ENCODE peak calls at places on chromosomes 2 and 18, in nine cellular contexts. F is fibroblast of mammary gland, E is PC-9, Y is pancreas, L is esophagus squamous epithelium, S is AG09309, D is fibroblast of lung, B is lower lobe of right lung, P is endothelial cell of umbilical vein. K is an unnamed sample.

GRCh38 chr2:42127425-42128424 is 41.4 kb upstream of the EML4 start:
- DNase-seq in F (no peak), E (no peak), Y (no peak), L (no peak), S (no peak), D (no peak), B (no peak), P (no peak), K (no peak)

GRCh38 chr18:10032331-10032979 is 118.6 kb downstream of the VAPA start:
- DNase-seq in F (no peak), E (no peak), Y (no peak), L (no peak), S (no peak), D (peak), B (no peak), P (peak), K (no peak)

GRCh38 chr2:181300600-181301291 is 156.4 kb upstream of the ITGA4 start:
- DNase-seq in F (no peak), E (no peak), Y (no peak), L (no peak), S (no peak), D (no peak), B (no peak), P (no peak), K (no peak)

GRCh38 chr18:49655266-49656097 is 93.6 kb downstream of the LIPG start:
- DNase-seq in F (no peak), E (peak), Y (no peak), L (no peak), S (no peak), D (no peak), B (no peak), P (no peak), K (no peak)

GRCh38 chr2:235848055-235848454 is 320.1 kb downstream of the GBX2 start:
- DNase-seq in F (no peak), E (no peak), Y (no peak), L (no peak), S (no peak), D (no peak), B (no peak), P (no peak), K (no peak)

GRCh38 chr2:55887906-55888625 is 35.5 kb downstream of the EFEMP1 start:
- DNase-seq in F (peak), E (no peak), Y (no peak), L (no peak), S (no peak), D (peak), B (no peak), P (peak), K (no peak)

GRCh38 chr2:191618046-191618788 is 59.7 kb upstream of the NABP1 start:
- DNase-seq in F (no peak), E (no peak), Y (no peak), L (no peak), S (no peak), D (peak), B (no peak), P (no peak), K (no peak)

GRCh38 chr2:122100371-122101150 is 345.1 kb downstream of the TSN start:
- DNase-seq in F (peak), E (no peak), Y (no peak), L (no peak), S (no peak), D (peak), B (no peak), P (no peak), K (no peak)

GRCh38 chr18:12032786-12033642 is 51.7 kb downstream of the IMPA2 start:
- DNase-seq in F (peak), E (no peak), Y (no peak), L (no peak), S (peak), D (peak), B (no peak), P (no peak), K (no peak)

GRCh38 chr2:98148968-98149697 is 62.2 kb downstream of the VWA3B start:
- DNase-seq in F (peak), E (peak), Y (no peak), L (no peak), S (peak), D (peak), B (no peak), P (peak), K (no peak)

GRCh38 chr2:191374366-191374765 is 129.2 kb downstream of the MYO1B start:
- DNase-seq in F (no peak), E (no peak), Y (no peak), L (no peak), S (no peak), D (no peak), B (no peak), P (no peak), K (no peak)

GRCh38 chr2:229335877-229336346 is 64.8 kb upstream of the PID1 start:
- DNase-seq in F (peak), E (no peak), Y (no peak), L (no peak), S (no peak), D (no peak), B (no peak), P (no peak), K (no peak)

GRCh38 chr18:8895987-8896619 is 190.7 kb downstream of the MTCL1 start:
- DNase-seq in F (peak), E (no peak), Y (no peak), L (no peak), S (peak), D (peak), B (no peak), P (no peak), K (no peak)

GRCh38 chr2:178193496-178193822 is 853 bp upstream of the OSBPL6 start:
- DNase-seq in F (no peak), E (no peak), Y (no peak), L (no peak), S (no peak), D (no peak), B (no peak), P (no peak), K (no peak)

GRCh38 chr2:230874456-230874855 is 9.7 kb downstream of the ITM2C start:
- DNase-seq in F (no peak), E (no peak), Y (no peak), L (no peak), S (no peak), D (no peak), B (no peak), P (no peak), K (no peak)

GRCh38 chr2:61023670-61024069 is 5.6 kb upstream of the PUS10 start:
- DNase-seq in F (no peak), E (no peak), Y (no peak), L (no peak), S (no peak), D (no peak), B (no peak), P (no peak), K (no peak)

GRCh38 chr18:9775172-9775571 is 67.1 kb downstream of the RAB31 start:
- DNase-seq in F (no peak), E (no peak), Y (no peak), L (no peak), S (peak), D (no peak), B (no peak), P (no peak), K (no peak)

GRCh38 chr2:239748811-239749210 is 276.3 kb downstream of the NDUFA10 start:
- DNase-seq in F (no peak), E (no peak), Y (peak), L (no peak), S (no peak), D (no peak), B (no peak), P (no peak), K (no peak)

GRCh38 chr2:42089340-42089925 is 41.6 kb downstream of the PKDCC start:
- DNase-seq in F (peak), E (peak), Y (peak), L (peak), S (no peak), D (peak), B (peak), P (peak), K (peak)

GRCh38 chr2:235747001-235747867 is 253.4 kb downstream of the AGAP1 start:
- DNase-seq in F (no peak), E (no peak), Y (no peak), L (no peak), S (no peak), D (no peak), B (no peak), P (no peak), K (no peak)

GRCh38 chr2:197931661-197932312 is 127.4 kb downstream of the PLCL1 start:
- DNase-seq in F (peak), E (no peak), Y (no peak), L (no peak), S (no peak), D (no peak), B (no peak), P (no peak), K (no peak)

GRCh38 chr2:177692828-177693269 is 300.3 kb downstream of the AGPS start:
- DNase-seq in F (peak), E (peak), Y (no peak), L (no peak), S (no peak), D (peak), B (no peak), P (no peak), K (no peak)

GRCh38 chr18:111292-112014 is 46.9 kb upstream of the USP14 start:
- DNase-seq in F (no peak), E (peak), Y (peak), L (no peak), S (no peak), D (peak), B (peak), P (peak), K (no peak)

GRCh38 chr2:216057688-216058193 is 23.9 kb downstream of the PECR start:
- DNase-seq in F (peak), E (peak), Y (no peak), L (no peak), S (peak), D (peak), B (peak), P (no peak), K (no peak)

GRCh38 chr2:47008381-47009280 is 93.0 kb upstream of the MCFD2 start:
- DNase-seq in F (peak), E (no peak), Y (peak), L (no peak), S (no peak), D (peak), B (no peak), P (no peak), K (no peak)

GRCh38 chr2:203280428-203281064 is 41.7 kb downstream of the CYP20A1 start:
- DNase-seq in F (peak), E (no peak), Y (no peak), L (no peak), S (peak), D (peak), B (no peak), P (peak), K (no peak)

GRCh38 chr2:169336677-169337076 is 25.7 kb downstream of the LRP2 start:
- DNase-seq in F (no peak), E (no peak), Y (no peak), L (no peak), S (no peak), D (no peak), B (no peak), P (no peak), K (no peak)

GRCh38 chr2:199042660-199043379 is 414.9 kb downstream of the SATB2 start:
- DNase-seq in F (no peak), E (no peak), Y (no peak), L (no peak), S (no peak), D (no peak), B (no peak), P (no peak), K (no peak)

GRCh38 chr18:9095297-9096012 is 7.0 kb upstream of the NDUFV2 start:
- DNase-seq in F (no peak), E (no peak), Y (no peak), L (no peak), S (no peak), D (peak), B (no peak), P (no peak), K (no peak)

GRCh38 chr18:61464551-61465102 is 131.4 kb downstream of the CDH20 start:
- DNase-seq in F (peak), E (no peak), Y (no peak), L (no peak), S (no peak), D (peak), B (no peak), P (no peak), K (no peak)

GRCh38 chr2:134926231-134926931 is 7.8 kb downstream of the CCNT2 start:
- DNase-seq in F (peak), E (no peak), Y (no peak), L (no peak), S (no peak), D (peak), B (no peak), P (peak), K (no peak)

GRCh38 chr2:134008837-134009236 is 245.0 kb upstream of the MGAT5 start:
- DNase-seq in F (no peak), E (no peak), Y (no peak), L (no peak), S (no peak), D (no peak), B (no peak), P (no peak), K (no peak)

GRCh38 chr2:127095367-127095641 is 11.7 kb downstream of the BIN1 start:
- DNase-seq in F (no peak), E (no peak), Y (peak), L (no peak), S (no peak), D (no peak), B (peak), P (no peak), K (no peak)

DNA sequence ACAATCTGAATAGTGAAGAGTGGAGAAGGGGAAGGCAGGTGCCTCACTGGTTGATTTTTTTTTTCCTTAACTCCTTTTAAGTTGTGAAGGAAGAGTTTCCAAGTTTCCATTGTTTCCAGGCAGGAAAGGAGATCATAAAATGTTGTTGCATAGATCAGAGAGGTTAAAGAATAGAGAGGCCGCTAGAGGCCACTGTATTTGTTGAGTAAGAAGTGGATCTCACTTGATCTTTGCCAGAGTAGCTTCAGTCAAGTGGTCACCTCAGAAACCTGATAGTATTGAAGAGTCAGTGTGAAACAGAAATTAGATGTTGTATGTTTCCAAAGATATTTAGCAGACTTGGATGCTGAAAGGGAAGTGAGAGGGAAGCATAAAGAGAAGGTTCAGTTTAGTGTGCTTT is 17.6 kb downstream of the CTNNA2 start:
- DNase-seq in F (peak), E (no peak), Y (no peak), L (no peak), S (no peak), D (peak), B (no peak), P (no peak), K (no peak)
- TF ChIP-seq CTCF in F (no peak), E (no peak), Y (no peak), L (no peak), S (no peak), D (no peak), B (no peak), P (no peak), K (no peak)

DNA sequence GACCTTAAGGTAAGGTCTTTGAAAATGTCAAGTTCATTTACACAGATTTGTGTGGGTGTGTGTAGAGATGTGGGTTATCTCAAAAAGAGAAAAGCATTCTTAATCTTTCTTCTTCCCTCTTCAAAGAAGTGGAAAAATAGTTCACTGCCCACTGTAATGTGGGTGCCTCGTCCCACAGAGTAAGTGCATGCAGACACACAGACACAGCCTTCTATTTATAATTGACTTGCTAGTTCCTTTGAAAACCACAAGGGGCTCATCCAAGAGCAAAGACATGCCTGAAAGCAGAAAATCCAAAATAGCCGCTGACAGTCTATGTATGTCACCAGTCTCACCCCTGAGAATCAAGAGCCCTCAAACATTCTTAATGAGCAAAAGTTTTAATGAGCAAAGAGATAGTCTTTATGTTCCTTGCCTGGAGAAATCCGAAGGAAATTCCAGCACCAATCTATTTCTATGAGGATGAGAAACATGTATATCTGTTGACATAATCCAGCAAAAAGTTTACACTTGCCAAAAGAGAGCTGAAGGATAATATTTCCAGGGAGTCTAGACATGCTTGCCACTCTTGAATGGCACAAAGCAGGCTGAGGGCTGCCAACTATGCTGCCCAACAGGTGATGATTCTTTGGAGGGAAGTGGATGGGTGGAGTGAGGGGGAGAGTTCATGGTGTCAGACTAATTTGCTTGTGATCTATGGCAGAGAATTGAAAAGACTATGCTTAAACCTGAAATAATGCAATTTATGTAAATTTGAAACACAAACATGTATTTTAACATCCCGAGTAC is 93.9 kb downstream of the ACVR1 start:
- DNase-seq in F (peak), E (no peak), Y (no peak), L (no peak), S (no peak), D (peak), B (no peak), P (no peak), K (no peak)
- TF ChIP-seq CTCF in F (peak), E (no peak), Y (peak), L (no peak), S (no peak), D (peak), B (no peak), P (peak), K (no peak)

GRCh38 chr18:31687529-31687928 is 3.1 kb upstream of the B4GALT6 start:
- DNase-seq in F (no peak), E (no peak), Y (no peak), L (no peak), S (no peak), D (no peak), B (no peak), P (no peak), K (no peak)
- TF ChIP-seq CTCF in F (peak), E (peak), Y (no peak), L (no peak), S (no peak), D (no peak), B (no peak), P (no peak), K (no peak)

GRCh38 chr2:30358822-30359221 is 88.2 kb upstream of the LCLAT1 start:
- DNase-seq in F (no peak), E (no peak), Y (no peak), L (no peak), S (no peak), D (no peak), B (no peak), P (no peak), K (no peak)

GRCh38 chr2:30359644-30360167 is 87.3 kb upstream of the LCLAT1 start:
- DNase-seq in F (peak), E (no peak), Y (no peak), L (no peak), S (no peak), D (peak), B (peak), P (no peak), K (no peak)

GRCh38 chr2:30355306-30355705 is 91.7 kb upstream of the LCLAT1 start:
- DNase-seq in F (no peak), E (no peak), Y (no peak), L (no peak), S (no peak), D (no peak), B (no peak), P (no peak), K (no peak)

GRCh38 chr2:30356061-30356460 is 91.0 kb upstream of the LCLAT1 start:
- DNase-seq in F (no peak), E (no peak), Y (no peak), L (no peak), S (no peak), D (no peak), B (no peak), P (no peak), K (no peak)

GRCh38 chr2:30358351-30358750 is 88.7 kb upstream of the LCLAT1 start:
- DNase-seq in F (no peak), E (no peak), Y (no peak), L (no peak), S (no peak), D (no peak), B (no peak), P (no peak), K (no peak)
- TF ChIP-seq CTCF in F (no peak), E (no peak), Y (no peak), L (no peak), S (no peak), D (no peak), B (no peak), P (no peak), K (no peak)

K was measured in omental fat pad.